ENCODE peak calls at places on chromosomes 6 and 20, in eight cellular contexts. W is aorta; E is upper lobe of right lung; I is brain microvascular endothelial cell; X is transverse colon; D is dorsolateral prefrontal cortex; U is CD8-positive, alpha-beta T cell; A is right cardiac atrium. V is an unnamed sample.
A peak's percentile ranks its signal among the peaks of the same experiment; 100 is the strongest.

GRCh38 chr6:75157336-75157735 is 48.5 kb downstream of the COL12A1 start:
- DNase-seq in W (no peak), E (no peak), I (no peak), X (no peak), D (no peak), U (no peak), A (no peak), V (no peak)

GRCh38 chr6:46022110-46022948 is 6.7 kb upstream of the CLIC5 start:
- DNase-seq in W (no peak), E (no peak), I (no peak), X (no peak), D (no peak), U (no peak), A (no peak), V (no peak)

GRCh38 chr20:3935295-3935955 is 46.2 kb downstream of the PANK2 start:
- DNase-seq in W (peak; percentile 67), E (no peak), I (no peak), X (no peak), D (peak; percentile 61), U (no peak), A (peak; percentile 44), V (no peak)

GRCh38 chr6:12339808-12340487 is 49.8 kb downstream of the EDN1 start:
- DNase-seq in W (no peak), E (no peak), I (no peak), X (no peak), D (no peak), U (no peak), A (no peak), V (no peak)

GRCh38 chr6:142408409-142408808 is 106.6 kb downstream of the ADGRG6 start:
- DNase-seq in W (no peak), E (no peak), I (no peak), X (no peak), D (no peak), U (no peak), A (no peak), V (no peak)

GRCh38 chr6:63764318-63764916 is 128.8 kb downstream of the PHF3 start:
- DNase-seq in W (no peak), E (no peak), I (no peak), X (no peak), D (no peak), U (no peak), A (no peak), V (peak; percentile 64)

GRCh38 chr6:113684382-113684901 is 172.7 kb upstream of the MARCKS start:
- DNase-seq in W (no peak), E (no peak), I (no peak), X (no peak), D (no peak), U (no peak), A (no peak), V (no peak)

GRCh38 chr6:142210606-142211005 is 63.5 kb downstream of the VTA1 start:
- DNase-seq in W (no peak), E (no peak), I (peak; percentile 20), X (no peak), D (no peak), U (no peak), A (no peak), V (no peak)

GRCh38 chr6:75601608-75602163 is at the start of gene SENP6:
- DNase-seq in W (peak; percentile 92), E (peak; percentile 92), I (peak; percentile 57), X (peak; percentile 80), D (peak; percentile 77), U (peak; percentile 85), A (peak; percentile 86), V (peak; percentile 66)

GRCh38 chr20:51160011-51160410 is 137.1 kb upstream of the KCNG1 start:
- DNase-seq in W (no peak), E (no peak), I (no peak), X (no peak), D (no peak), U (no peak), A (no peak), V (no peak)

GRCh38 chr6:139114741-139115140 is 20.1 kb upstream of the HECA start:
- DNase-seq in W (no peak), E (no peak), I (no peak), X (no peak), D (no peak), U (no peak), A (no peak), V (no peak)

GRCh38 chr20:35394271-35394670 is 17.5 kb downstream of the UQCC1 start:
- DNase-seq in W (no peak), E (no peak), I (no peak), X (no peak), D (no peak), U (no peak), A (no peak), V (no peak)

GRCh38 chr6:72739368-72739779 is 117.5 kb downstream of the KCNQ5 start:
- DNase-seq in W (no peak), E (no peak), I (no peak), X (no peak), D (no peak), U (no peak), A (no peak), V (no peak)

GRCh38 chr6:33641144-33641543 is 20.0 kb downstream of the ITPR3 start:
- DNase-seq in W (no peak), E (no peak), I (no peak), X (no peak), D (no peak), U (no peak), A (no peak), V (no peak)

GRCh38 chr20:10922521-10922920 is 248.7 kb upstream of the JAG1 start:
- DNase-seq in W (no peak), E (no peak), I (no peak), X (no peak), D (no peak), U (no peak), A (no peak), V (no peak)

GRCh38 chr20:50181344-50181743 is 9.3 kb upstream of the CEBPB start:
- DNase-seq in W (peak; percentile 45), E (no peak), I (no peak), X (no peak), D (no peak), U (no peak), A (no peak), V (no peak)

GRCh38 chr6:34305982-34306702 is 57.3 kb upstream of the SMIM29 start:
- DNase-seq in W (no peak), E (no peak), I (no peak), X (no peak), D (no peak), U (no peak), A (peak; percentile 48), V (no peak)

GRCh38 chr6:3610206-3610605 is 141.3 kb downstream of the PXDC1 start:
- DNase-seq in W (no peak), E (no peak), I (peak; percentile 16), X (no peak), D (no peak), U (no peak), A (no peak), V (no peak)

GRCh38 chr6:15363523-15364400 is 117.9 kb downstream of the JARID2 start:
- DNase-seq in W (no peak), E (no peak), I (no peak), X (no peak), D (no peak), U (no peak), A (no peak), V (no peak)

GRCh38 chr6:10081075-10081474 is 333.8 kb downstream of the TFAP2A start:
- DNase-seq in W (no peak), E (no peak), I (no peak), X (no peak), D (no peak), U (no peak), A (no peak), V (no peak)
- H3K27me3 ChIP-seq in W (no peaks in the 10 kb centered on the region), E (no peaks in the 10 kb centered on the region), I (no peaks in the 10 kb centered on the region), X (no peaks in the 10 kb centered on the region), D (no peaks in the 10 kb centered on the region), U (no peaks in the 10 kb centered on the region), A (no peaks in the 10 kb centered on the region), V (no peaks in the 10 kb centered on the region)

GRCh38 chr6:105162377-105162776 is 17.4 kb downstream of the POPDC3 start:
- DNase-seq in W (no peak), E (no peak), I (no peak), X (no peak), D (no peak), U (no peak), A (no peak), V (no peak)
- H3K27ac ChIP-seq in W (no peak overlapping the region), E (no peak overlapping the region), I (no peak overlapping the region), X (no peak overlapping the region), D (no peak overlapping the region), U (no peak overlapping the region), A (no peak overlapping the region), V (no peak overlapping the region)

DNA sequence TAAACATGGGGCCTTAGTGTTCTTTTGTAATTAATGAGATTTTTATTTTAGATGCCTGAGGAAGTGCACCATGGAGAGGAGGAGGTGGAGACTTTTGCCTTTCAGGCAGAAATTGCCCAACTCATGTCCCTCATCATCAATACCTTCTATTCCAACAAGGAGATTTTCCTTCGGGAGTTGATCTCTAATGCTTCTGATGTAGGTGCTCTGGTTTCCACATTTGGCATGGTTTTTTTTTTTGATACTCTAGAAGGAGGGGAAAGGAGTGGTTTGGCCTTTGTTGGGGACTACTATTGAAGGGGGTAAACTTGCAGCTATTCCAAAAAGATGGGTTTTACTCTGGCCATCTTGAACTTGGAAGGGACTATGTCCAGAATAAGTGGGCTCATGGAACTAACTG is 1.7 kb downstream of the HSP90AB1 start:
- DNase-seq in W (no peak), E (no peak), I (no peak), X (no peak), D (no peak), U (no peak), A (no peak), V (no peak)
- H3K4me3 ChIP-seq in W (peak overlapping the region; percentile 97), E (peak overlapping the region; percentile 96), I (peak overlapping the region; percentile 82), X (peak overlapping the region; percentile 89), D (peak overlapping the region; percentile 94), U (peak overlapping the region; percentile 96), A (peak overlapping the region; percentile 98), V (peak overlapping the region; percentile 95)

GRCh38 chr20:38665094-38665493 is 59.2 kb upstream of the SLC32A1 start:
- DNase-seq in W (no peak), E (no peak), I (no peak), X (no peak), D (no peak), U (no peak), A (no peak), V (no peak)

GRCh38 chr20:38664284-38664683 is 60.0 kb upstream of the SLC32A1 start:
- DNase-seq in W (no peak), E (no peak), I (no peak), X (no peak), D (no peak), U (no peak), A (no peak), V (no peak)

GRCh38 chr20:38665886-38666285 is 58.4 kb upstream of the SLC32A1 start:
- DNase-seq in W (no peak), E (no peak), I (no peak), X (no peak), D (no peak), U (no peak), A (no peak), V (no peak)

GRCh38 chr20:38660429-38660828 is 58.8 kb downstream of the ARHGAP40 start:
- DNase-seq in W (no peak), E (no peak), I (no peak), X (no peak), D (no peak), U (no peak), A (no peak), V (no peak)

DNA sequence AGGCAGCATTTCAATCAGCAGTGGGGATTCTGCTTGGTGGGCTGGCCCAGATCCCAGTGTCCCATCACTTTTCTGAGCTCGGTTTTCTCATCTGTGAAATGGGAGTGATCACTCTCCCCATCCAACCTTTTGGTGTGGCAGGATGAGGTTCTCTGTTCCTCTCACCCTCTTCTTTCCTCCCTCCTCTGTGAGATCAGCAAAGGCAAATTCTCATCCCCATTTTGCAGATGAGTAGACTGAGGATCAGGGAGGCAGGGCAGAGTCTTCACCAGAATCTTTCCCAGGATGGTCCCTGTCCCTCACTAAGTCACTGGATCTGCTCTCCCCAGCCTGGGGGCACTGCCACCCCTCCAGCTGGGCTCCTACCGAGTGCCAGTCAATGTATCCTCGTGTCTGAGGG is 60.6 kb upstream of the SLC32A1 start:
- DNase-seq in W (no peak), E (no peak), I (no peak), X (no peak), D (no peak), U (no peak), A (no peak), V (no peak)
- H3K27me3 ChIP-seq in W (no peaks in the 10 kb centered on the region), E (peaks cover 30% of the 10 kb centered on the region), I (peaks cover 6% of the 10 kb centered on the region), X (peaks cover 42% of the 10 kb centered on the region), D (no peaks in the 10 kb centered on the region), U (peaks cover 8% of the 10 kb centered on the region), A (no peaks in the 10 kb centered on the region), V (peaks cover 8% of the 10 kb centered on the region)